ENCODE peak calls at places on chromosomes 1 and 21, in six cellular contexts. S, A, M, W, U and P are unnamed samples.

GRCh38 chr1:205314986-205315618 is 6.4 kb downstream of the NUAK2 start:
- DNase-seq in S (no peak), A (no peak), M (no peak), W (no peak), U (no peak), P (no peak)

GRCh38 chr1:39167632-39168209 is 36.8 kb upstream of the MACF1 start:
- DNase-seq in S (no peak), A (no peak), M (no peak), W (no peak), U (no peak), P (no peak)

GRCh38 chr1:87042127-87042811 is 127.8 kb downstream of the HS2ST1 start:
- DNase-seq in S (no peak), A (no peak), M (no peak), W (no peak), U (no peak), P (no peak)

GRCh38 chr21:31732891-31733520 is 1.1 kb upstream of the SCAF4 start:
- DNase-seq in S (peak), A (no peak), M (no peak), W (no peak), U (no peak), P (no peak)

GRCh38 chr1:180926164-180926981 is 13.7 kb downstream of the KIAA1614 start:
- DNase-seq in S (no peak), A (no peak), M (no peak), W (no peak), U (no peak), P (no peak)

GRCh38 chr1:14846688-14847087 is 248.2 kb downstream of the KAZN start:
- DNase-seq in S (no peak), A (no peak), M (no peak), W (no peak), U (no peak), P (no peak)

GRCh38 chr21:32467291-32467690 is 54.8 kb downstream of the EVA1C start:
- DNase-seq in S (no peak), A (no peak), M (no peak), W (no peak), U (no peak), P (no peak)

GRCh38 chr21:16059981-16060380 is 330.2 kb downstream of the USP25 start:
- DNase-seq in S (no peak), A (no peak), M (no peak), W (no peak), U (no peak), P (no peak)

GRCh38 chr1:54940027-54940426 is 40.4 kb upstream of the TMEM61 start:
- DNase-seq in S (no peak), A (no peak), M (no peak), W (no peak), U (no peak), P (no peak)

DNA sequence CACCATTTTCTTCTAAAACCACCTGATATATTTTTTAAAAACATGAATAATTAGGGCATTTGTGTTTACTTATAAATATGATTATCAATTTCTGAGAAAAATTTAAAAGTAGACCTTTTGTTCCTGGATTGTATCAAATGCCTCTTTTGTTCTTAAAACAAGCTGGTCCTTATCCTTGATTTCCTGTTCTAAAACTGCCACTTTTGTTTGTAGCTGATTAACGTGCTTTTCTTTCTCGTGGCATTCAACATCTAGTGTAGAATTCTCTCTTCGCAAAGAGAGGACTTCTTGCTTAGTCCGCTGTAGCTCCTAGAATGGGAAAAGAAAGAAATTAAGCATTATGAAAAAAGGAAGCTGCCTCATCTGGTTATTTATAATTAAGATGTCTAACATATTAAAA is 25.0 kb downstream of the SASS6 start:
- DNase-seq in S (no peak), A (no peak), M (no peak), W (no peak), U (no peak), P (no peak)
- TF ChIP-seq CTCF in S (no peak), A (no peak), M (no peak), W (no peak), U (no peak), P (no peak)

DNA sequence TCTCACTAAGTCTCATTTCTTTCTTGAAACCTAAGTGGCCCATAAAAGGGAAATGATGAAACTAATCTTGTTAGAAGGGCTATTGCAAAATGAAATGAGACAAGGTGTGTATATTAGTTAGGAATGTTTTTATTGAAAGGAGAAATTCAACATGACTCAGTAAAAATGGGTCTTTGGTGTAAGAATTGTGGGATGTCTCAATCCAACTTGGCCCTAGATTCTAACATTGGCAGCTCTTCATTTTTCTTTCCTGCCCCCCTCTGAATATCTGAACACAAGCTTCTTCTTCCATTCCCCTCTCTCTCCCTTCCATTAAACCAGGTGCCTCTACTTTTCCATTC is 26.8 kb upstream of the TARBP1 start:
- DNase-seq in S (peak), A (no peak), M (no peak), W (peak), U (no peak), P (no peak)
- TF ChIP-seq CTCF in S (no peak), A (no peak), M (no peak), W (no peak), U (no peak), P (no peak)

GRCh38 chr1:182718311-182718710 is 33.9 kb upstream of the RGS8 start:
- DNase-seq in S (no peak), A (no peak), M (no peak), W (no peak), U (no peak), P (no peak)

GRCh38 chr1:182723195-182723594 is 38.8 kb upstream of the RGS8 start:
- DNase-seq in S (no peak), A (no peak), M (no peak), W (no peak), U (no peak), P (no peak)

GRCh38 chr1:182721525-182721924 is 37.1 kb upstream of the RGS8 start:
- DNase-seq in S (no peak), A (no peak), M (no peak), W (no peak), U (no peak), P (no peak)

GRCh38 chr1:182716740-182717720 is 32.6 kb upstream of the RGS8 start:
- DNase-seq in S (no peak), A (no peak), M (no peak), W (no peak), U (no peak), P (no peak)

DNA sequence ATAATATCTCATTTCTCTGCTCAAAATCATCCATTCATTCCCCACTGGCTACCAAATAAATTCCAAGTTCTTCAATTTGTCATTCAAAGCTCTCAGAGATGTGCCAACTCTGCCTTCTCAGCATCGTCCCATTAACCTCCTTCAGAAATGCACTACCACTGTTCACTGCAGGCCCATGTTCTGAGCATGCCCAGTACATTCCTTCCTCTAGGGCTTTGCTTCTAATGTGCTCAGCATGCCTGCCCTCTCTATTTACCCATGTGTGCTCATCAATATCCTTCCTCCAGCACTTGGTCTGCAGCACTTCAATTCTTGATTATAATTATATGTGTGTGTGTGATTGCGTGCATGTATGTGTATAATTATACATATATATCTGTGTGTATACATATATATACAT is 36.1 kb upstream of the RGS8 start:
- DNase-seq in S (no peak), A (no peak), M (no peak), W (no peak), U (no peak), P (peak)
- TF ChIP-seq CTCF in S (no peak), A (no peak), M (peak), W (peak), U (no peak), P (peak)

GRCh38 chr1:187283984-187284383 is 455.2 kb downstream of the PLA2G4A start:
- DNase-seq in S (no peak), A (no peak), M (no peak), W (no peak), U (no peak), P (no peak)
- TF ChIP-seq CTCF in S (no peak), A (no peak), M (no peak), W (no peak), U (no peak), P (no peak)

DNA sequence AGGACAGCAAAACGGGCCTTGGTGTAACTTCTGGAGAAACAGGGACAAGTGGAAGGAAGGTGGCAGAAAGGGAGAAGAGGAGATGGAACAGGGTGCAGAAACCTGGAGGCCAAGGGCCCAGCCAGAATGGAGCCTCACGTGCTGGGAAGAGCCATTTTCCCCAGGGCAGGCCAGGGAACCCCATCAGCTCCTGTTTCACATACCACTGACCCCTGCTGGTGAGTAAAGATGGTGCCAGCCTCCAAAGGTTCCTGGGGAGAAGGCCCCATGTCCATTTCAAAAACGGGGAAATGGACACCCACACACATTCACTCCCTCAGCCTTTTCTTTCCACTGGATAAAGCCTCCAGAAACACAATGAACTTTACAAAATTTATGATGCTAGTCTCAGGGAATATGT is 57.6 kb upstream of the JUN start:
- DNase-seq in S (no peak), A (no peak), M (no peak), W (no peak), U (no peak), P (no peak)
- TF ChIP-seq CTCF in S (no peak), A (no peak), M (peak), W (peak), U (peak), P (peak)

GRCh38 chr1:155175927-155176371 is 2.3 kb downstream of the TRIM46 start:
- DNase-seq in S (no peak), A (peak), M (no peak), W (no peak), U (no peak), P (peak)
- TF ChIP-seq CTCF in S (no peak), A (no peak), M (no peak), W (peak), U (no peak), P (no peak)

GRCh38 chr1:5978452-5978851 is 13.8 kb downstream of the NPHP4 start:
- DNase-seq in S (no peak), A (peak), M (no peak), W (no peak), U (no peak), P (no peak)

GRCh38 chr1:5981009-5981380 is 11.2 kb downstream of the NPHP4 start:
- DNase-seq in S (no peak), A (no peak), M (no peak), W (no peak), U (no peak), P (no peak)

GRCh38 chr1:5982276-5982675 is 9.9 kb downstream of the NPHP4 start:
- DNase-seq in S (no peak), A (no peak), M (no peak), W (no peak), U (no peak), P (no peak)

GRCh38 chr1:5979536-5980313 is 12.5 kb downstream of the NPHP4 start:
- DNase-seq in S (no peak), A (no peak), M (no peak), W (no peak), U (no peak), P (no peak)

GRCh38 chr1:5980314-5981008 is 11.8 kb downstream of the NPHP4 start:
- DNase-seq in S (no peak), A (no peak), M (no peak), W (no peak), U (no peak), P (no peak)
- TF ChIP-seq CTCF in S (no peak), A (no peak), M (no peak), W (peak), U (no peak), P (no peak)